ENCODE peak calls at places on chromosomes 13 and 19, in eight cellular contexts. U is PC-3; I is heart left ventricle; K is tibial artery; Q is CD8-positive, alpha-beta T cell; Z is ovary; Y is A549; W is sigmoid colon. J is an unnamed sample.
A peak's percentile ranks its signal among the peaks of the same experiment; 100 is the strongest.

GRCh38 chr13:75766636-75767035 is 130.5 kb downstream of the LMO7 start:
- DNase-seq in U (no peak), I (no peak), K (no peak), Q (no peak), Z (no peak), Y (no peak), W (no peak), J (no peak)

GRCh38 chr19:50567882-50568281 is 353 bp downstream of the LRRC4B start:
- DNase-seq in U (no peak), I (no peak), K (no peak), Q (no peak), Z (no peak), Y (no peak), W (no peak), J (no peak)

GRCh38 chr13:84946144-84946543 is 853.1 kb downstream of the SLITRK6 start:
- DNase-seq in U (no peak), I (no peak), K (no peak), Q (no peak), Z (no peak), Y (no peak), W (no peak), J (no peak)

GRCh38 chr19:29671393-29672076 is 6.3 kb downstream of the PLEKHF1 start:
- DNase-seq in U (peak; percentile 60), I (peak; percentile 86), K (peak; percentile 46), Q (peak; percentile 91), Z (no peak), Y (peak; percentile 56), W (peak; percentile 72), J (peak; percentile 20)

GRCh38 chr19:12884926-12885748 is 1.9 kb downstream of the KLF1 start:
- DNase-seq in U (peak; percentile 70), I (peak; percentile 64), K (no peak), Q (peak; percentile 83), Z (no peak), Y (peak; percentile 74), W (peak; percentile 85), J (peak; percentile 19)

GRCh38 chr19:6113616-6114188 is 3.4 kb upstream of the RFX2 start:
- DNase-seq in U (no peak), I (no peak), K (no peak), Q (no peak), Z (no peak), Y (no peak), W (no peak), J (no peak)

GRCh38 chr19:30373593-30373992 is 1.4 kb downstream of the ZNF536 start:
- DNase-seq in U (no peak), I (no peak), K (no peak), Q (no peak), Z (no peak), Y (no peak), W (no peak), J (no peak)

GRCh38 chr13:51192348-51192747 is 29.9 kb upstream of the FAM124A start:
- DNase-seq in U (no peak), I (no peak), K (no peak), Q (no peak), Z (no peak), Y (no peak), W (no peak), J (no peak)

GRCh38 chr19:7979011-7979410 is 26.4 kb downstream of the ELAVL1 start:
- DNase-seq in U (no peak), I (no peak), K (no peak), Q (no peak), Z (no peak), Y (no peak), W (no peak), J (no peak)

GRCh38 chr19:35560271-35560670 is 3.2 kb downstream of the ATP4A start:
- DNase-seq in U (no peak), I (no peak), K (no peak), Q (no peak), Z (no peak), Y (no peak), W (no peak), J (no peak)

GRCh38 chr13:101150998-101151397 is 265.3 kb downstream of the NALCN start:
- DNase-seq in U (no peak), I (no peak), K (no peak), Q (no peak), Z (no peak), Y (no peak), W (no peak), J (no peak)

GRCh38 chr19:52592301-52592700 is 22.2 kb downstream of the ZNF701 start:
- DNase-seq in U (no peak), I (no peak), K (no peak), Q (no peak), Z (no peak), Y (no peak), W (no peak), J (no peak)

DNA sequence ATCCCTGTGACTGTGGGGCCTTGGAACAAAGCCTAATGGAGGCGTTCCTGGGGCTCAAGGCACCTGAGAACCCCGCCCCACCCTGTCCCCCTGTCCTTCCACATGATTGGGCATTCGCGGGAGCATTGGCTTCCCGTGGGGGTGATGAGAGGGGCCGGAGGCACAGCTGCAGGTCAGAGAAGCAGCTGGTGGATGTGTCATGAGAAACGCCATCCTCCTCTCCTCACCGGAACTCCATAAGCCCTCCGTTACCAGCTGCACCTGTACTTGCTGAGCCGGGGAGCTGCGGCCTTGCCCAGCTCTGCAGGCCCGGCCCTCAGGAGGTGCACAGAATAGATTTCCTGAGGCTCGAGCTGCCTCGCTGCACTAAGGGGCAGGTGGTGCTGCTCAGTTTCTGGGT is 42.0 kb downstream of the CAPN12 start:
- DNase-seq in U (no peak), I (no peak), K (no peak), Q (no peak), Z (no peak), Y (no peak), W (no peak), J (no peak)
- H3K27ac ChIP-seq in U (no peak overlapping the region), I (peak overlapping the region; percentile 94), K (peak overlapping the region; percentile 94), Q (no peak overlapping the region), Z (peak overlapping the region; percentile 23), Y (peak overlapping the region; percentile 93), W (peak overlapping the region; percentile 96), J (peak overlapping the region; percentile 75)

GRCh38 chr13:20559659-20560356 is 7.1 kb upstream of the IFT88 start:
- DNase-seq in U (no peak), I (no peak), K (no peak), Q (no peak), Z (no peak), Y (no peak), W (no peak), J (no peak)
- H3K27ac ChIP-seq in U (no peak overlapping the region), I (no peak overlapping the region), K (no peak overlapping the region), Q (no peak overlapping the region), Z (no peak overlapping the region), Y (no peak overlapping the region), W (no peak overlapping the region), J (no peak overlapping the region)

GRCh38 chr13:67145950-67146349 is 84.2 kb downstream of the PCDH9 start:
- DNase-seq in U (no peak), I (no peak), K (no peak), Q (no peak), Z (no peak), Y (no peak), W (no peak), J (no peak)

GRCh38 chr13:67150608-67151007 is 79.5 kb downstream of the PCDH9 start:
- DNase-seq in U (no peak), I (no peak), K (no peak), Q (no peak), Z (no peak), Y (no peak), W (no peak), J (no peak)

GRCh38 chr13:67147257-67148218 is 82.6 kb downstream of the PCDH9 start:
- DNase-seq in U (peak; percentile 14), I (no peak), K (no peak), Q (no peak), Z (no peak), Y (peak; percentile 24), W (no peak), J (no peak)

GRCh38 chr13:67146523-67147130 is 83.5 kb downstream of the PCDH9 start:
- DNase-seq in U (no peak), I (no peak), K (no peak), Q (no peak), Z (no peak), Y (no peak), W (no peak), J (no peak)

GRCh38 chr13:67148219-67148583 is 81.9 kb downstream of the PCDH9 start:
- DNase-seq in U (no peak), I (no peak), K (no peak), Q (no peak), Z (no peak), Y (no peak), W (no peak), J (no peak)
- H3K27ac ChIP-seq in U (no peak overlapping the region), I (no peak overlapping the region), K (no peak overlapping the region), Q (no peak overlapping the region), Z (no peak overlapping the region), Y (peak overlapping the region; percentile 66), W (peak overlapping the region; percentile 29), J (no peak overlapping the region)

GRCh38 chr13:29536853-29537252 is 58.6 kb downstream of the SLC7A1 start:
- DNase-seq in U (no peak), I (no peak), K (no peak), Q (no peak), Z (no peak), Y (no peak), W (no peak), J (no peak)

GRCh38 chr13:29532821-29533220 is 62.7 kb downstream of the SLC7A1 start:
- DNase-seq in U (no peak), I (no peak), K (no peak), Q (no peak), Z (no peak), Y (no peak), W (no peak), J (no peak)

GRCh38 chr13:29537736-29538624 is 57.5 kb downstream of the SLC7A1 start:
- DNase-seq in U (no peak), I (no peak), K (no peak), Q (no peak), Z (no peak), Y (no peak), W (no peak), J (no peak)

GRCh38 chr13:29538625-29538976 is 56.9 kb downstream of the SLC7A1 start:
- DNase-seq in U (no peak), I (no peak), K (no peak), Q (no peak), Z (no peak), Y (no peak), W (no peak), J (no peak)

DNA sequence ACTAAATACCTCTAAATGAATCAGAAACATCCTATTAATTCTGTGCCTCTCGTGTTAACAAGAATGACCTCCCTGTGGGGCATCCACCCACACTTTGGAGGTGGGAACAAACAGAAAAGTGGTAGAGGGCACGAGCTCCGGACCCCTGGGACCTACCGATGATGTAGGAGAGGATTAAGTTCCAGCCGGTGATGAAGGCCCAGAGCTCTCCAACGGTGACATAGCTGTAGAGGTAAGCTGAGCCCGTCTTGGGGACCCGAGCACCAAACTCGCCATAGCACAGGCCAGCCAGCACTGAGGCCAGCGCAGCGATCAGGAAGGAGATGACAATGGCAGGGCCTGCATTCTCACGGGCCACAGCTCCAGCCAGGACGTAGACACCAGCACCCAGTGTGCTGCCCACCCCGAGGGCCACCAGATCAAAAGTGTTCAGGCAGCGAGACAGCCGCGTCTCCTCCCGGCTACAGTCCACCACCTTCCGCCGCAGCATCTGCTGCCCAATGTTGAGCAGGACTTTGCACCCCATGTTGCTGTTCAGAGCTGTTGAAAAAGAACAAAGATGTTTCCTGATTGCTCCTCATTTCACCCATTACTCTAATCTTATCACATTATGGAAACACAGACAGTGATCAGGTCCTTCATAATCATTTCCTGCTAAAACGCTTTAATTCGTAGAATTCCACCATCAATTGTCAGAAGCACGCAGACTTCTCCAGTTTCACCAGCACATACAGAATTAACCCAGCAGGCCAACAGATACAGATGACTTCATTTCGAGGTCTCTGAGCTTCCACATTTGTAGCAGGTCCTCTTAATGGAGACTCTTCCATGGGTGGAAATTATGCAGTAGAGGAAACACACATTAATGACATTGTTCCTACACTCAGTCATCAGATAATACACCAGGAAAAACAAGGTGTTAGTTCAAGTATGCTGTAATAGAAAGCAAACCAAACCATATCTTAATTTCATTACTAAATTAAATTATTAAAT is 59.5 kb downstream of the SLC7A1 start:
- DNase-seq in U (no peak), I (no peak), K (no peak), Q (no peak), Z (no peak), Y (no peak), W (no peak), J (no peak)
- H3K27ac ChIP-seq in U (no peak overlapping the region), I (no peak overlapping the region), K (no peak overlapping the region), Q (no peak overlapping the region), Z (no peak overlapping the region), Y (no peak overlapping the region), W (no peak overlapping the region), J (no peak overlapping the region)

J was measured in caudate nucleus.